ENCODE peak calls at places on chromosomes 12 and 14, in nine cellular contexts. T is CD4-positive, alpha-beta T cell; B is astrocyte of the hippocampus; K is naive thymus-derived CD8-positive, alpha-beta T cell; V is stimulated activated CD8-positive, alpha-beta memory T cell treated with anti-CD3 and anti-CD28 coated beads, Interleukin-4, amount 100 ng/mL, for 24 hours; H is activated T-cell treated with anti-CD3 and anti-CD28 coated beads, Interleukin-2, amount 50 U/mL, for 24 hours; A is COR-L47; M is mammary epithelial cell; U is fibroblast of lung. I is an unnamed sample.

GRCh38 chr14:99982449-99983250 is 82.6 kb upstream of the EVL start:
- DNase-seq in V (peak), U (peak), K (peak), M (peak), T (peak), B (peak), H (peak), A (peak), I (peak)

GRCh38 chr14:91904483-91904882 is 37.1 kb upstream of the TC2N start:
- DNase-seq in K (no peak), V (no peak), H (no peak), T (no peak), A (no peak), M (no peak), B (no peak), U (no peak), I (no peak)

GRCh38 chr14:22977684-22978486 is 4.5 kb downstream of the AJUBA start:
- DNase-seq in K (no peak), V (no peak), M (peak), B (peak), A (no peak), H (no peak), T (no peak), U (peak), I (peak)

GRCh38 chr14:105742531-105742848 is 216.1 kb downstream of the TMEM121 start:
- DNase-seq in U (no peak), B (no peak), T (no peak), H (no peak), V (no peak), M (no peak), A (no peak), K (no peak), I (no peak)

GRCh38 chr14:89600950-89601826 is 184.2 kb upstream of the FOXN3 start:
- DNase-seq in B (no peak), K (no peak), A (no peak), T (no peak), U (peak), H (no peak), M (no peak), V (no peak), I (no peak)

GRCh38 chr12:70535896-70536374 is 101.3 kb downstream of the PTPRB start:
- DNase-seq in M (peak), H (no peak), U (no peak), V (no peak), T (no peak), K (no peak), A (no peak), B (no peak), I (no peak)

GRCh38 chr12:57146925-57147640 is at the start of gene LRP1-AS:
- DNase-seq in T (no peak), H (no peak), A (no peak), M (no peak), U (no peak), V (no peak), B (no peak), K (no peak), I (no peak)

GRCh38 chr12:57888407-57889157 is 42.1 kb upstream of the CTDSP2 start:
- DNase-seq in V (no peak), H (no peak), K (no peak), M (peak), U (peak), A (peak), T (peak), B (peak), I (peak)